ENCODE peak calls at places on chromosomes 7 and 10, in eight cellular contexts. P, G, V, S, L, U, B and A are unnamed samples.

GRCh38 chr10:99368646-99369045 is 39.5 kb downstream of the CNNM1 start:
- DNase-seq in P (no peak), G (no peak), V (peak; percentile 82), S (no peak), L (no peak), U (no peak), B (peak; percentile 50), A (no peak)

GRCh38 chr7:77415822-77416620 is at the start of gene GSAP:
- DNase-seq in P (peak; percentile 71), G (peak; percentile 22), V (peak; percentile 70), S (peak; percentile 61), L (no peak), U (peak; percentile 28), B (peak; percentile 14), A (peak; percentile 46)

GRCh38 chr10:117640406-117640805 is 97.9 kb downstream of the EMX2 start:
- DNase-seq in P (no peak), G (no peak), V (no peak), S (no peak), L (no peak), U (no peak), B (no peak), A (no peak)

GRCh38 chr7:107836237-107837144 is 33.5 kb upstream of the SLC26A3 start:
- DNase-seq in P (no peak), G (no peak), V (no peak), S (no peak), L (peak; percentile 31), U (no peak), B (peak; percentile 12), A (no peak)

GRCh38 chr10:8951440-8952089 is 897.1 kb downstream of the GATA3 start:
- DNase-seq in P (no peak), G (no peak), V (no peak), S (no peak), L (no peak), U (no peak), B (no peak), A (no peak)

GRCh38 chr10:126670886-126671285 is 393 bp upstream of the C10orf90 start:
- DNase-seq in P (no peak), G (peak; percentile 72), V (no peak), S (no peak), L (no peak), U (no peak), B (no peak), A (peak; percentile 76)

GRCh38 chr7:30925913-30926312 is 14.3 kb downstream of the AQP1 start:
- DNase-seq in P (no peak), G (no peak), V (no peak), S (no peak), L (no peak), U (no peak), B (no peak), A (no peak)

GRCh38 chr10:13987472-13987871 is 343.3 kb downstream of the FRMD4A start:
- DNase-seq in P (no peak), G (no peak), V (peak; percentile 84), S (peak; percentile 22), L (no peak), U (no peak), B (peak; percentile 87), A (no peak)

GRCh38 chr10:283916-284356 is 148.7 kb downstream of the ZMYND11 start:
- DNase-seq in P (no peak), G (no peak), V (no peak), S (no peak), L (no peak), U (no peak), B (no peak), A (no peak)

GRCh38 chr7:28137471-28137870 is 43.1 kb downstream of the JAZF1 start:
- DNase-seq in P (no peak), G (no peak), V (no peak), S (no peak), L (no peak), U (no peak), B (peak; percentile 62), A (no peak)

GRCh38 chr7:43568529-43568928 is 14.4 kb upstream of the STK17A start:
- DNase-seq in P (no peak), G (no peak), V (peak; percentile 44), S (no peak), L (no peak), U (no peak), B (peak; percentile 88), A (no peak)

GRCh38 chr10:27783660-27784059 is 38.0 kb upstream of the MKX start:
- DNase-seq in P (peak; percentile 10), G (no peak), V (peak; percentile 75), S (no peak), L (peak; percentile 81), U (no peak), B (peak; percentile 51), A (no peak)

GRCh38 chr10:94413374-94413773 is 11.0 kb downstream of the TBC1D12 start:
- DNase-seq in P (no peak), G (no peak), V (no peak), S (no peak), L (no peak), U (no peak), B (no peak), A (no peak)

GRCh38 chr7:133119067-133119466 is 37.2 kb upstream of the CHCHD3 start:
- DNase-seq in P (no peak), G (no peak), V (no peak), S (no peak), L (no peak), U (no peak), B (no peak), A (no peak)

GRCh38 chr7:114620208-114620607 is 205.6 kb downstream of the FOXP2 start:
- DNase-seq in P (peak; percentile 19), G (no peak), V (no peak), S (no peak), L (no peak), U (no peak), B (no peak), A (no peak)

DNA sequence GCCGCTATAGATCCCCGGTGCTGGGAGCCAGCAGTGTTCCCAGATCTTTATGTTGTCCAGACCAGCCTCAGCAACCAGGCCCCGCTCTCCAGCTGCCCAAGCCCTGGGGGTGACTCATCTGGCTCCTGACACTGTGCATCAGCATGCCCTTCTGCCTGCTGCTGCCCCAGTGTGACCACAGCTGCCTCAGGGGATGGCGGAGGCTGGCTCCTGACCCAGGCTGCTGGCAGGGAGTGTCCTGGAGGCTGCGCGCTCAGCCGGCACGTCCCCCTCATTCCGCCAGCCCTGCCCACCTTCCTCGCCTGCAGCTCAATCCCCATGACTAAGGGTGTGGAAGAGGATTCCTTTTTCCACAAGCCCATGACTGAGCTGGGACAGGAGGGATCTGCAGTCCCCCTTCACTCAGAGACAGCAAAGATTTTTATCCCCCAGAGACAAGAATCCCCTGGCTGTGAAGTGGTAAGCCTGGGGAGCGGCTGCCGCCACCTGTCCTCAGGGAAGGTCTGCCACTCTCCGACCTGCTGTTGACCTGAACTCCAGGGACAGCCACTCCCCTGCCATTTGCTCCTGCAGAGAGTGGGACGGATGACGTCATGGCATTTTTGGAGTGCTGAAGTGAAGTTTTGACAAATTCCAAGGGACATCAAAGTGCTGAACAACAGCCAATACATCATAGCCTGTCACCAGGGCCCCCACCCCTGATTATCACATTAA is 182.8 kb upstream of the BMPER start:
- DNase-seq in P (peak; percentile 76), G (no peak), V (peak; percentile 43), S (peak; percentile 89), L (peak; percentile 29), U (no peak), B (peak; percentile 66), A (no peak)
- H3K27ac ChIP-seq in P (peak overlapping the region; percentile 26), G (no peak overlapping the region), V (no peak overlapping the region), S (no peak overlapping the region), L (no peak overlapping the region), U (no peak overlapping the region), B (no peak overlapping the region), A (no peak overlapping the region)

DNA sequence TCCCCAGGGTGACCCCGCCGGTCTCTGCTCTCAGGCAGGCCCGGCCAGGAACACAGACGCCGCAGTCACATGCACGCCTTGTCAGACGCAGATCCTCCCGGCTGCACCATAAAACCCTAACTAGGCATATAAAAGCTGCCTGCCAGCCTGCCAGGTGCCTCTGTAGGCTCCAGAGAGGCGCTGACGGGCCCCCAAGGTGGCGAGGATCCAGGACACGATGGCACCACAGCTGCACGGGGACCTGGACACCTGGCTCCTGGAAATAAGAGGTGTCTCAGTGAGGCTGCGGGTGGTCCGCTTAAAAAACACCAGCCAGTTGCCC is 21.9 kb upstream of the GDF10 start:
- DNase-seq in P (no peak), G (no peak), V (no peak), S (no peak), L (no peak), U (no peak), B (no peak), A (no peak)
- H3K27ac ChIP-seq in P (no peak overlapping the region), G (no peak overlapping the region), V (no peak overlapping the region), S (no peak overlapping the region), L (peak overlapping the region; percentile 8), U (no peak overlapping the region), B (no peak overlapping the region), A (no peak overlapping the region)

DNA sequence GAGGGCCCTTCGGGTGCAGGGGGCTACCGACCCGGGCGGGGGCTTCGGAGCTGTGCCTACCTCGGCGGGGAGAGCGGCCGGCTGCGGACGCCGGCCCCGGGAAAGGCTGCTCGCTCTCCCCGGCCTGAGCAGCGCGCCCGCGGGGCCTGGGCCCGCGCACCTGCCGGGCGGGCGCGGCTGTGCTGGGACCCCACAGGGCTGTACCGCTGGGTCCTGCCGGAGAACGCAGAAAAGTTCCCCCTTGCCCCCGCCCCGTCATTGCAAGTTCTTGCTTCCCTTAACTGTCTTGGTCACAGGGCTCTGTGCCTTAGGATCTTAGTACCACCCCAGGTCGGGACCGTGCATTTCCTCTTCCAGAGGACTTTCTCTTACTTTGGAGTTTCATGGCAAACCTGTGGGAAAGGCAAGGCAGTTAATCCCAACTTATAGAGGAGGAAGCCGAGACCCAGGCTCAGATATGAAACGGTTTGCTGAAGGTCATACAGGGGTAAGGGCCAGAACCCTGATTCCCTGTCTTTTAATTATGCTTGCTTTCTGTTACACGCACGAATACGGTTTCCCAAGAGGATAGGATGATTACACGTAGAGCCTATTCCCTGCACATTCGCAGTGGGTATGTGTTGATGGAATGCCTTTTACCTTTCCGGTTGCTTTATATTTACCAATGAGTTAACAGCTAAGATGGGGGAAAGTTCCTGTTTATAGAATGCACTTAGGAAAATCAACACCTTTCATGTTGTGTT is 662 bp downstream of the PCGF5 start:
- DNase-seq in P (peak; percentile 21), G (no peak), V (peak; percentile 53), S (no peak), L (no peak), U (no peak), B (peak; percentile 10), A (no peak)
- H3K27ac ChIP-seq in P (peak overlapping the region; percentile 64), G (peak overlapping the region; percentile 65), V (peak overlapping the region; percentile 10), S (no peak overlapping the region), L (peak overlapping the region; percentile 56), U (peak overlapping the region; percentile 81), B (peak overlapping the region; percentile 57), A (peak overlapping the region; percentile 82)

DNA sequence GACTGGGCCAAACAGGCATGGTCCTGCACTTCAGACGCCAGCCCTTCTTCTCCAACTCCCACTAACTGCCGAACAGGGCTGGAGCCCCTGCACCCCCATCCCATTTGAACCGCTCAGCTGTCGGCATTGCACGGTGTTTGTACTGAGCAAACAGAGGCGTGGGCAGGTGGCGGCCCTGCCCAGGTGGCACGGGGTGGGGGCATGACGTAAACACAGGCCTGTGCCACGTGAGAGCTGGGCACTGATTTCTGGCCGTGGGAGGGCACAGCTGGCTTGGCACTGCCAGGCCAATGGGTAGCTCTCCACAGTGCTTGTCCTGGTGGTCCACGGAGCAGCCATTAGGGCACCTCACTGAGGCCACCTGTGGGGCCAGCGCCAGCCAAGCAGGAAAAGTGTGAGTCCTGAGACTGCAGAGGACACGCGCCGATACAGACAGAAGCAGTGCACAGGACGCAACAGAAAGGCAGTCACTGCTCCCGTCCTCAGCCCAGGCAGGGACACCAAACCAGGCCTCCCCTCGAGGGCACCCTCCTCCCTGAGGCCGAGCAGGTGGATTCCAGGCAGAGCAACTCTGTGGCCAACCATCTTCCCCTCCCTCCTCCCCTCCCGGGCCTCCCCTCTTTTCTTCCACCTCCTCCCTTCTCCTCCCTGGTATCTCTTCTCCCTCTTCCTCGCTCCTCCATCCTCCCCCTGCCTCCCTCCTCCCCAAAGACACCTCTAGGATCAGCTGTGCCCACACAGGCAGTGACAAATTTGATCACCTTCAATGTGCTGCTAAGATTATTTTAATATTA is 258.7 kb downstream of the ELFN1 start:
- DNase-seq in P (no peak), G (no peak), V (no peak), S (no peak), L (no peak), U (no peak), B (no peak), A (no peak)
- H3K27ac ChIP-seq in P (no peak overlapping the region), G (no peak overlapping the region), V (no peak overlapping the region), S (no peak overlapping the region), L (no peak overlapping the region), U (no peak overlapping the region), B (no peak overlapping the region), A (no peak overlapping the region)